ENCODE peak calls at places on chromosomes 16 and 17, in five cellular contexts. W is HTR-8/SVneo; G is NCI-H1436; H is naive thymus-derived CD4-positive, alpha-beta T cell; V is IMR-90. M is an unnamed sample.

GRCh38 chr16:70433456-70434103 is 5.3 kb downstream of the ST3GAL2 start:
- DNase-seq in W (peak), G (no peak), H (no peak), V (peak), M (no peak)

GRCh38 chr17:47204722-47205418 is 4.3 kb upstream of the MYL4 start:
- DNase-seq in W (no peak), G (no peak), H (no peak), V (peak), M (no peak)

GRCh38 chr17:27578718-27579085 is 52.3 kb upstream of the LGALS9 start:
- DNase-seq in W (no peak), G (no peak), H (no peak), V (peak), M (no peak)

GRCh38 chr16:62213763-62214162 is 177.5 kb upstream of the CDH8 start:
- DNase-seq in W (no peak), G (no peak), H (no peak), V (no peak), M (no peak)

GRCh38 chr16:22663389-22664064 is 150.4 kb upstream of the HS3ST2 start:
- DNase-seq in W (no peak), G (no peak), H (no peak), V (no peak), M (no peak)

GRCh38 chr16:87375426-87376135 is 8.0 kb downstream of the FBXO31 start:
- DNase-seq in W (no peak), G (no peak), H (no peak), V (peak), M (no peak)

GRCh38 chr17:76864024-76864423 is 4.2 kb upstream of the MGAT5B start:
- DNase-seq in W (no peak), G (no peak), H (no peak), V (no peak), M (no peak)

GRCh38 chr17:17822189-17822978 is 14.4 kb downstream of the SREBF1 start:
- DNase-seq in W (no peak), G (no peak), H (no peak), V (peak), M (no peak)

GRCh38 chr16:68756250-68757051 is 19.4 kb downstream of the CDH1 start:
- DNase-seq in W (no peak), G (peak), H (no peak), V (no peak), M (no peak)

GRCh38 chr17:81125573-81126081 is 39.7 kb upstream of the PVALEF start:
- DNase-seq in W (no peak), G (no peak), H (no peak), V (no peak), M (no peak)

GRCh38 chr17:8954339-8954738 is 11.2 kb downstream of the PIK3R5 start:
- DNase-seq in W (no peak), G (no peak), H (peak), V (no peak), M (peak)

GRCh38 chr17:17445925-17446665 is 30.7 kb upstream of the MED9 start:
- DNase-seq in W (peak), G (no peak), H (no peak), V (peak), M (no peak)

GRCh38 chr16:797120-797420 is 3.5 kb downstream of the GNG13 start:
- DNase-seq in W (no peak), G (no peak), H (no peak), V (no peak), M (no peak)

GRCh38 chr16:85579883-85580607 is 33.1 kb upstream of the GSE1 start:
- DNase-seq in W (no peak), G (no peak), H (no peak), V (no peak), M (no peak)